ENCODE peak calls at places on chromosome 5, in five cellular contexts. G is IMR-90, B is heart right ventricle, F is A673, P is upper lobe of right lung. M is an unnamed sample.

GRCh38 chr5:40754381-40755092 is 1.2 kb downstream of the TTC33 start:
- DNase-seq in F (no peak), P (no peak), B (no peak), G (peak; percentile 66), M (no peak)

GRCh38 chr5:112528928-112529327 is 109.9 kb upstream of the EPB41L4A start:
- DNase-seq in P (no peak), G (no peak), B (no peak), F (no peak), M (no peak)

GRCh38 chr5:31459594-31459993 is 72.3 kb downstream of the DROSHA start:
- DNase-seq in B (no peak), G (no peak), F (no peak), P (no peak), M (no peak)

GRCh38 chr5:154110781-154111180 is 72.0 kb downstream of the MFAP3 start:
- DNase-seq in B (no peak), F (peak; percentile 4), P (no peak), G (peak; percentile 33), M (no peak)

GRCh38 chr5:175700991-175701390 is 43.1 kb downstream of the HRH2 start:
- DNase-seq in P (peak; percentile 3), B (no peak), F (peak; percentile 11), G (no peak), M (no peak)

GRCh38 chr5:72065751-72066255 is 41.5 kb upstream of the MAP1B start:
- DNase-seq in P (no peak), G (peak; percentile 50), B (no peak), F (no peak), M (peak; percentile 99)

GRCh38 chr5:170749911-170750431 is 33.6 kb upstream of the GABRP start:
- DNase-seq in P (no peak), B (no peak), F (no peak), G (no peak), M (no peak)

GRCh38 chr5:137142371-137143243 is 356.5 kb downstream of the SPOCK1 start:
- DNase-seq in P (no peak), G (peak; percentile 94), F (no peak), B (peak; percentile 34), M (peak; percentile 30)

GRCh38 chr5:77355751-77356150 is 136.4 kb downstream of the WDR41 start:
- DNase-seq in B (no peak), F (no peak), G (no peak), P (no peak), M (no peak)

GRCh38 chr5:36360311-36360710 is 58.6 kb upstream of the RANBP3L start:
- DNase-seq in P (no peak), F (no peak), B (no peak), G (no peak), M (no peak)

GRCh38 chr5:16965581-16965980 is 29.5 kb upstream of the MYO10 start:
- DNase-seq in B (no peak), G (no peak), P (no peak), F (no peak), M (no peak)

GRCh38 chr5:29005386-29005785 is 1967.0 kb upstream of the CDH9 start:
- DNase-seq in B (no peak), F (peak; percentile 64), P (no peak), G (no peak), M (peak; percentile 29)

GRCh38 chr5:72503888-72504491 is 3.2 kb downstream of the ZNF366 start:
- DNase-seq in F (no peak), B (no peak), P (no peak), G (peak; percentile 44), M (no peak)

GRCh38 chr5:123785160-123786001 is 273.4 kb downstream of the CSNK1G3 start:
- DNase-seq in F (peak; percentile 5), B (no peak), P (no peak), G (peak; percentile 64), M (no peak)

DNA sequence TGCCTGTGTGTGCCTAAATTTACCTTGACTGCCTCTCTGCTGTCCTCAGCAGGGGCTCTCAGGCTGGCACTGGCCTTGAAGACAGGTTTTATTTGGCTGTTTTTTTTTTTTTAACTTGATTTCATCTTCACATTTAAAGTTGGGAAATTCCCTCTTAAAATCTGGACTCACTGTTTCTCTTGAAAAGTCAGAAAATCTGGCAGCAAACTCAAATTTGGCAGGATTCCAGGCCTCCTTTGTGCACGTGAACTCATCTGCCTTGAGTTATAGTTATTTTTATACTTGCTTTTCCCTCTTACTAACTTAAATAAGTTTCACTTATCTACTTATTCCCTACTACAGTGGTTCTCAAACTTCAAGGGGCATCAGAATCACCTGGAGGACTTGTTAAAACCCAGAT is 118.4 kb upstream of the MAP3K1 start:
- DNase-seq in F (no peak), G (peak; percentile 75), P (no peak), B (peak; percentile 49), M (no peak)
- H3K27ac ChIP-seq in F (no peak overlapping the region), G (no peak overlapping the region), P (no peak overlapping the region), B (no peak overlapping the region), M (no peak overlapping the region)

DNA sequence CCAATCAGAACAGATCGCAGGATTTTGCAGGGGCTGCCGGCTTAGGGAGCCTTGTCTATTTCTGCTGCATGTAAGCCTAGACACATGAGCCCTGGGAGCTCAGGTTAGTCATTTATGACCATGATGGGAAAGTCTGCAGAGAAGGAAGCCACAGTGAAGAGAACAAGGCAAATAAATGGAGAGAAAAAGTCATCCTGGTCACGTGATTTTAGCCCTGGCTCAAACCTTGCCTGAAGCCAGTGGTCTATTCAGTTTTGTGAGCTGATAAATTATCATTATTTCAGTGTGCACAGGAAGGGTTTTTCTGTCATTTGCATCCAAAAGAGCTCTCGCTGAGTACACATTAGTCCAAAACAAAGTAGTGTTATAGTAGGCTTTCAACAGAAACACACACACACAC is 181.7 kb downstream of the NSG2 start:
- DNase-seq in B (no peak), P (no peak), G (no peak), F (no peak), M (no peak)
- TF ChIP-seq CTCF in B (no peak), P (no peak), G (no peak), F (no peak), M (no peak)

GRCh38 chr5:52728201-52728600 is 59.5 kb upstream of the ITGA1 start:
- DNase-seq in F (no peak), G (no peak), B (no peak), P (no peak), M (no peak)

GRCh38 chr5:52725781-52726180 is 61.9 kb upstream of the ITGA1 start:
- DNase-seq in G (no peak), F (no peak), B (peak; percentile 74), P (no peak), M (no peak)

GRCh38 chr5:52727568-52727967 is 60.1 kb upstream of the ITGA1 start:
- DNase-seq in F (no peak), G (peak; percentile 73), B (peak; percentile 59), P (no peak), M (no peak)

GRCh38 chr5:52728686-52729085 is 59.0 kb upstream of the ITGA1 start:
- DNase-seq in P (no peak), G (no peak), F (no peak), B (no peak), M (no peak)

GRCh38 chr5:52727001-52727400 is 60.7 kb upstream of the ITGA1 start:
- DNase-seq in B (no peak), F (no peak), G (no peak), P (no peak), M (no peak)
- H3K4me3 ChIP-seq in B (no peak overlapping the region), F (no peak overlapping the region), G (no peak overlapping the region), P (no peak overlapping the region), M (no peak overlapping the region)

GRCh38 chr5:27041372-27041771 is 3.0 kb upstream of the CDH9 start:
- DNase-seq in B (no peak), P (no peak), F (no peak), G (no peak), M (no peak)

GRCh38 chr5:27034531-27034930 is 3.9 kb downstream of the CDH9 start:
- DNase-seq in P (no peak), B (no peak), G (no peak), F (no peak), M (no peak)

DNA sequence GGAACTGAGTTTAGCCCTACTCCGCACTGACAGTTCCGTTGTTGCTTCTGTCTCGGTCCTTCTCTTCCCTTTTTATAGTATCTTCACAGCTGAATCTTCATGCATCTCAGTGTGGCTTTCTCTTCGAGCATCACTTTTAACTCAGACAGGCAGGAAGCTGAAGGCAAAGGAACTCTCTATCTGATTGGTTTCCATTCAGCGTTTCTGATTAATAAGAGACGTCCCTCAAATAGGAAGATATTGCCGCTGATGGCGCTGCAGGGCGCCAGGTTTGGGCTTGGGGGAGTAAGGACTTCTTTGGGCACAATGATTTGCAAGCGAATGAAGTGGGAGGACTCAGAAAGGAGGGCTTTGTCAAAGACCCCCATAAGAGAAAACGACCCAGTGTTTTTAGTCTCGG is at the start of gene CDH9:
- DNase-seq in F (no peak), G (no peak), B (no peak), P (no peak), M (no peak)
- H3K27ac ChIP-seq in F (no peak within 1 kb of the TSS), G (no peak within 1 kb of the TSS), B (no peak within 1 kb of the TSS), P (no peak within 1 kb of the TSS), M (no peak within 1 kb of the TSS)

GRCh38 chr5:5293029-5293428 is 129.4 kb upstream of the ICE1 start:
- DNase-seq in B (no peak), G (no peak), P (no peak), F (peak; percentile 51), M (no peak)
- TF ChIP-seq CTCF in B (no peak), G (no peak), P (no peak), F (peak; percentile 47), M (peak; percentile 46)

GRCh38 chr5:100889165-100889564 is 13.9 kb downstream of the ST8SIA4 start:
- DNase-seq in G (no peak), B (no peak), P (no peak), F (no peak), M (no peak)
- H3K4me3 ChIP-seq in G (no peak overlapping the region), B (peak overlapping the region; percentile 21), P (peak overlapping the region; percentile 30), F (no peak overlapping the region), M (no peak overlapping the region)

GRCh38 chr5:150141544-150142188 is 14.0 kb downstream of the PDGFRB start:
- DNase-seq in P (no peak), G (peak; percentile 93), F (no peak), B (no peak), M (no peak)

GRCh38 chr5:150138551-150139265 is 16.9 kb downstream of the PDGFRB start:
- DNase-seq in P (no peak), F (no peak), B (peak; percentile 63), G (peak; percentile 96), M (no peak)

GRCh38 chr5:150139334-150139733 is 16.3 kb downstream of the PDGFRB start:
- DNase-seq in P (no peak), F (no peak), B (no peak), G (peak; percentile 92), M (no peak)

GRCh38 chr5:150142189-150142788 is 13.4 kb downstream of the PDGFRB start:
- DNase-seq in B (no peak), P (no peak), F (no peak), G (peak; percentile 22), M (no peak)

DNA sequence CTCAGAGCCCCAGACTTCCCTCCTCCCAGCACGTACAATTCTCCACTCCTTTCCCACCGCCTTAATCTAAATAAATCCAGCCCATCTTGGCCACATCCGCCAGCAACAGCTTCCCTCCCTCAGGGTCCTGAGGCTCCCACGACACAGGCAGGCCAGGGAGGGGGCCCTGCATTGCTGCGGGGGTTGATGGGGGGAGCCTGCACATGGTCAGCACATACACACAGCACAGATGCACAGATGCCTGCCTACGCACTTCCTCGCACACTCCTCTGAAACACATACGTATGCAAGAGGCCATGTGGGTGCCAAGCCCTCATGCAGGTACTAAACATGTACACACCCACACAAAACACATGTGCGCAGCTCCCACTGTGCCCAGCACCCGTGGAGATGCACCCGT is 14.8 kb downstream of the PDGFRB start:
- DNase-seq in G (peak; percentile 100), P (no peak), F (no peak), B (no peak), M (no peak)
- H3K27ac ChIP-seq in G (peak overlapping the region; percentile 98), P (peak overlapping the region; percentile 76), F (peak overlapping the region; percentile 37), B (peak overlapping the region; percentile 79), M (no peak overlapping the region)

GRCh38 chr5:168859471-168859870 is 280.3 kb upstream of the PANK3 start:
- DNase-seq in G (no peak), P (no peak), F (no peak), B (no peak), M (no peak)
- TF ChIP-seq CTCF in G (no peak), P (no peak), F (no peak), B (no peak), M (no peak)